ENCODE peak calls at places on chromosomes 2 and 18, in five cellular contexts. D is trophoblast cell, P is SJSA1, O is left ventricle myocardium inferior, B is left lung. X is an unnamed sample. For H3K36me3 and H3K9me3, the result is how much of the 10 kb centered on the place peaks cover.

GRCh38 chr2:109226128-109226527 is 97.1 kb downstream of the SH3RF3 start:
- DNase-seq in O (no peak), D (no peak), P (no peak), B (no peak), X (no peak)

GRCh38 chr2:69450735-69451416 is 13.6 kb upstream of the NFU1 start:
- DNase-seq in B (no peak), D (peak), O (no peak), P (no peak), X (no peak)

GRCh38 chr18:23135679-23136325 is 517 bp downstream of the CABLES1 start:
- DNase-seq in P (peak), O (peak), D (peak), B (no peak), X (peak)

GRCh38 chr2:40668435-40668834 is 216.5 kb upstream of the SLC8A1 start:
- DNase-seq in O (no peak), B (no peak), D (peak), P (no peak), X (no peak)

GRCh38 chr2:28951910-28952805 is 28.9 kb upstream of the TOGARAM2 start:
- DNase-seq in B (no peak), P (peak), O (no peak), D (peak), X (no peak)

GRCh38 chr18:74861154-74861553 is 263.5 kb downstream of the ZNF407 start:
- DNase-seq in B (no peak), P (no peak), D (peak), O (no peak), X (no peak)

GRCh38 chr2:156704132-156704531 is 268.0 kb downstream of the GPD2 start:
- DNase-seq in O (no peak), D (no peak), B (no peak), P (no peak), X (no peak)

GRCh38 chr2:71614976-71615768 is 161.8 kb downstream of the DYSF start:
- DNase-seq in P (no peak), O (peak), B (peak), D (no peak), X (peak)

GRCh38 chr2:142865924-142866323 is 11.5 kb upstream of the KYNU start:
- DNase-seq in D (peak), B (no peak), O (no peak), P (no peak), X (no peak)

GRCh38 chr2:180472133-180472532 is 465.0 kb upstream of the CWC22 start:
- DNase-seq in O (no peak), P (peak), D (no peak), B (no peak), X (no peak)

GRCh38 chr18:9735238-9735637 is 27.1 kb downstream of the RAB31 start:
- DNase-seq in P (no peak), D (no peak), O (no peak), B (no peak), X (no peak)

GRCh38 chr2:239897596-239898235 is 127.4 kb downstream of the NDUFA10 start:
- DNase-seq in D (no peak), B (no peak), O (no peak), P (no peak), X (no peak)

GRCh38 chr2:169961911-169962310 is 134.7 kb downstream of the UBR3 start:
- DNase-seq in D (peak), O (no peak), P (no peak), B (peak), X (no peak)

GRCh38 chr18:11025671-11026070 is 123.7 kb downstream of the PIEZO2 start:
- DNase-seq in D (no peak), P (no peak), B (no peak), O (no peak), X (no peak)

GRCh38 chr2:58110765-58111164 is 64.2 kb downstream of the VRK2 start:
- DNase-seq in B (no peak), P (no peak), D (no peak), O (no peak), X (no peak)

GRCh38 chr18:67199993-67200617 is 316.4 kb downstream of the DSEL start:
- DNase-seq in D (peak), P (peak), O (no peak), B (no peak), X (peak)

GRCh38 chr18:73724908-73725307 is 422.7 kb downstream of the FBXO15 start:
- DNase-seq in O (no peak), P (no peak), D (no peak), B (no peak), X (no peak)

GRCh38 chr2:72750466-72750865 is 75.4 kb downstream of the EXOC6B start:
- DNase-seq in D (no peak), P (no peak), B (no peak), O (no peak), X (no peak)

GRCh38 chr2:62991605-62992004 is 59.0 kb upstream of the OTX1 start:
- DNase-seq in O (no peak), P (no peak), B (no peak), D (no peak), X (no peak)

GRCh38 chr18:51030537-51031258 is 685 bp downstream of the SMAD4 start:
- DNase-seq in D (peak), O (peak), P (peak), B (peak), X (peak)

GRCh38 chr2:218832520-218832919 is 917 bp upstream of the PRKAG3 start:
- DNase-seq in D (no peak), P (no peak), B (no peak), O (peak), X (no peak)

GRCh38 chr2:231337807-231338759 is 57.4 kb upstream of the B3GNT7 start:
- DNase-seq in B (no peak), D (peak), P (no peak), O (no peak), X (no peak)

GRCh38 chr2:36677995-36678605 is 18.4 kb upstream of the VIT start:
- DNase-seq in P (peak), B (no peak), O (no peak), D (no peak), X (no peak)

GRCh38 chr2:200396726-200397348 is 90.3 kb downstream of the SPATS2L start:
- DNase-seq in D (no peak), O (no peak), B (no peak), P (no peak), X (no peak)

GRCh38 chr2:183493060-183493459 is 368.8 kb downstream of the NUP35 start:
- DNase-seq in B (no peak), D (no peak), O (no peak), P (no peak), X (no peak)

GRCh38 chr2:233179848-233180368 is 71.6 kb upstream of the ATG16L1 start:
- DNase-seq in P (no peak), D (no peak), O (no peak), B (no peak), X (no peak)
- H3K36me3 ChIP-seq in P (under half), D (under half), O (under half), B (under half), X (under half)

GRCh38 chr18:79896746-79897145 is 54.7 kb downstream of the SLC66A2 start:
- DNase-seq in D (no peak), B (no peak), P (no peak), O (no peak), X (no peak)
- H3K9me3 ChIP-seq in D (under half), B (half or more), P (under half), O (half or more), X (half or more)

GRCh38 chr18:58612239-58613055 is 16.4 kb downstream of the ALPK2 start:
- DNase-seq in P (no peak), D (peak), B (no peak), O (no peak), X (no peak)

GRCh38 chr18:58608216-58608615 is 20.7 kb downstream of the ALPK2 start:
- DNase-seq in P (no peak), O (no peak), B (no peak), D (no peak), X (no peak)

GRCh38 chr18:58611471-58612131 is 17.3 kb downstream of the ALPK2 start:
- DNase-seq in D (peak), P (peak), O (no peak), B (no peak), X (no peak)

GRCh38 chr18:58606236-58606635 is 22.7 kb downstream of the ALPK2 start:
- DNase-seq in D (peak), B (no peak), P (no peak), O (no peak), X (no peak)

GRCh38 chr18:58609536-58609993 is 19.3 kb downstream of the ALPK2 start:
- DNase-seq in P (no peak), B (no peak), D (no peak), O (no peak), X (no peak)
- H3K36me3 ChIP-seq in P (under half), B (under half), D (under half), O (under half), X (under half)

DNA sequence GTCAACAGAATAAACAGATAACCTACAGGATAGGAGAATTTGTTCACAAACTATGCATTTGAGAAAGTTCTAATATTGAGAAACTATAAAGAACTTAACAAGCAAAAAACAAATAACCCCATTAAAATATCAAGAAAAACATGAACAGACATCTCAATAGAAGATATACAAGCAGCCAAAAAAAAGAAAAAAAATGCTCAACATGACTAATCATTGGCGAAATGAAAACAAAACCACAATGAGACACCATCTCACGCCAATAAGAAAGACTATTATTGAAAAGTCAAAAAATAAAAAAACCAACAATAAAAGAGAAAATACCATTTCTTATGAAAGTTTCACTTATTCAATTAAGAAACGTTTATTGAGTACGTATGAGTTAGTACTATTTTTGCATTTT is 800.5 kb downstream of the CBLN2 start:
- DNase-seq in P (no peak), O (no peak), B (no peak), D (no peak), X (no peak)
- H3K9me3 ChIP-seq in P (under half), O (under half), B (under half), D (under half), X (under half)

GRCh38 chr2:232741284-232741683 is 35.1 kb downstream of the KCNJ13 start:
- DNase-seq in P (no peak), B (no peak), O (no peak), D (no peak), X (no peak)
- H3K36me3 ChIP-seq in P (under half), B (under half), O (under half), D (under half), X (under half)

GRCh38 chr2:185012643-185013042 is 414.3 kb downstream of the ZNF804A start:
- DNase-seq in O (no peak), B (no peak), D (no peak), P (no peak), X (no peak)
- H3K9me3 ChIP-seq in O (half or more), B (half or more), D (under half), P (under half), X (half or more)

GRCh38 chr2:238256111-238256510 is 16.3 kb upstream of the HES6 start:
- DNase-seq in P (no peak), O (no peak), B (no peak), D (no peak), X (no peak)
- H3K36me3 ChIP-seq in P (half or more), O (half or more), B (under half), D (under half), X (under half)

GRCh38 chr2:52745144-52745543 is 1022.5 kb upstream of the CHAC2 start:
- DNase-seq in P (no peak), D (no peak), O (no peak), B (no peak), X (no peak)

DNA sequence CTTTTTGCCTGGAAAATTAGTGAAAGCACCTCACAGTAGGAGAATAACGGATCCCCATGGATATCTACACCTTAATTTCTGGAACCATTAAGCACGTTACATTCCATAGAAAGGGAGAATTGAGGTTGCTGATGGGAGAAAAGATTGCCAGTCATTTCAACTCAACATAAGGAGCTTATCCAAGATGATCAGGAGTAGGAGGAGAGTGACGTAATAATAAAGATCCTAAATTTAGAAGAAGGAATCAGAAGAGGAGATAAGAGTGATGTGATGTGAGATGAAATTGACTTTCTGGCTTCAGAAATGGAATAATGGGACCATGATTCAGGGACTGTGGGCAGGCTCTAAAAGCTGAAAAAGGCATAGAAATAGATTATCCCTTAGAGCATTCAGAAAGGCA is 1017.8 kb upstream of the CHAC2 start:
- DNase-seq in D (no peak), O (no peak), P (no peak), B (no peak), X (no peak)
- H3K9me3 ChIP-seq in D (under half), O (under half), P (under half), B (under half), X (under half)

DNA sequence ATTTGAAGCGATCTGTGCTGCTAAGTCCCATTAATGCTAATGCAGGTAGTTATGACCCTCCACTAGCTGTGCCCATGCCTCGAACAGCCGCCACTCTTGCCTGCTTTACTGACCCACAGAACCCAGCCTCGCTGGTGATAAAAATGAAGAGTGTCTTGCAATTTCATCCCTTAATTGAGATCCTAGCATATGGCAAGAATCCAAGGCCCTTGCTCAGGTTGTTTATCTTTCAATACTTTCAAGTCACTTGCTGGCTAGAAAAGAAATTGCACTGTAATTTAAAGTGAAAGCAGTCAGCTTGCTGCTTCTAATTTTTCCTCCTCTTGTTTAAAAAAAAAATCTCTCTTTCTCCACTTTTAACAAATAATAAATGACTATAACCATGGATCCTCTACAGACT is 73.6 kb downstream of the ZNF521 start:
- DNase-seq in D (no peak), B (no peak), P (no peak), O (no peak), X (no peak)
- H3K36me3 ChIP-seq in D (under half), B (under half), P (under half), O (under half), X (under half)

X was measured in mucosa of descending colon.